ENCODE peak calls at places on chromosomes 13 and 19, in eight cellular contexts. One of them, this sample, is unnamed. For H3K27me3, the result is how much of the 10 kb centered on the place peaks cover.

GRCh38 chr13:30429721-30430694 is 7.7 kb downstream of the UBE2L5 start:
- DNase-seq in tibial nerve: no peak
- DNase-seq in HL-60: no peak
- DNase-seq in bronchial epithelial cell: peak
- DNase-seq in heart left ventricle: no peak
- DNase-seq in neural progenitor cell: no peak
- DNase-seq in ovary: no peak
- DNase-seq in heart right ventricle: no peak
- DNase-seq in this sample: no peak

GRCh38 chr19:18562086-18562485 is 4.4 kb downstream of the KXD1 start:
- DNase-seq in HL-60: no peak
- DNase-seq in tibial nerve: no peak
- DNase-seq in heart right ventricle: peak
- DNase-seq in neural progenitor cell: no peak
- DNase-seq in heart left ventricle: peak
- DNase-seq in ovary: no peak
- DNase-seq in bronchial epithelial cell: no peak
- DNase-seq in this sample: no peak

GRCh38 chr19:29645911-29646310 is 19.4 kb upstream of the PLEKHF1 start:
- DNase-seq in heart left ventricle: peak
- DNase-seq in HL-60: no peak
- DNase-seq in ovary: peak
- DNase-seq in heart right ventricle: peak
- DNase-seq in tibial nerve: no peak
- DNase-seq in neural progenitor cell: no peak
- DNase-seq in bronchial epithelial cell: peak
- DNase-seq in this sample: no peak

GRCh38 chr19:55406869-55407624 is 541 bp downstream of the UBE2S start:
- DNase-seq in heart left ventricle: peak
- DNase-seq in heart right ventricle: no peak
- DNase-seq in neural progenitor cell: peak
- DNase-seq in tibial nerve: no peak
- DNase-seq in ovary: no peak
- DNase-seq in bronchial epithelial cell: no peak
- DNase-seq in HL-60: no peak
- DNase-seq in this sample: no peak

GRCh38 chr13:95676100-95676774 is 702 bp upstream of the DNAJC3 start:
- DNase-seq in tibial nerve: peak
- DNase-seq in neural progenitor cell: no peak
- DNase-seq in heart right ventricle: no peak
- DNase-seq in bronchial epithelial cell: peak
- DNase-seq in heart left ventricle: no peak
- DNase-seq in ovary: no peak
- DNase-seq in HL-60: peak
- DNase-seq in this sample: no peak

GRCh38 chr19:33795370-33796163 is 1.1 kb upstream of the KCTD15 start:
- DNase-seq in ovary: peak
- DNase-seq in HL-60: peak
- DNase-seq in heart left ventricle: peak
- DNase-seq in heart right ventricle: peak
- DNase-seq in bronchial epithelial cell: peak
- DNase-seq in neural progenitor cell: peak
- DNase-seq in tibial nerve: peak
- DNase-seq in this sample: peak

GRCh38 chr13:25584975-25585374 is 213.2 kb downstream of the ATP8A2 start:
- DNase-seq in tibial nerve: no peak
- DNase-seq in heart left ventricle: no peak
- DNase-seq in neural progenitor cell: no peak
- DNase-seq in HL-60: no peak
- DNase-seq in heart right ventricle: no peak
- DNase-seq in ovary: no peak
- DNase-seq in bronchial epithelial cell: no peak
- DNase-seq in this sample: no peak

GRCh38 chr13:80054806-80055205 is 286.1 kb downstream of the SPRY2 start:
- DNase-seq in ovary: no peak
- DNase-seq in neural progenitor cell: no peak
- DNase-seq in bronchial epithelial cell: peak
- DNase-seq in heart right ventricle: no peak
- DNase-seq in heart left ventricle: no peak
- DNase-seq in tibial nerve: no peak
- DNase-seq in HL-60: no peak
- DNase-seq in this sample: no peak

GRCh38 chr13:35283856-35284255 is 192.6 kb downstream of the MAB21L1 start:
- DNase-seq in ovary: no peak
- DNase-seq in heart left ventricle: no peak
- DNase-seq in neural progenitor cell: no peak
- DNase-seq in HL-60: no peak
- DNase-seq in heart right ventricle: no peak
- DNase-seq in tibial nerve: no peak
- DNase-seq in bronchial epithelial cell: peak
- DNase-seq in this sample: no peak

GRCh38 chr13:70729369-70729768 is 621.1 kb upstream of the KLHL1 start:
- DNase-seq in HL-60: no peak
- DNase-seq in ovary: no peak
- DNase-seq in bronchial epithelial cell: no peak
- DNase-seq in heart right ventricle: no peak
- DNase-seq in heart left ventricle: no peak
- DNase-seq in tibial nerve: no peak
- DNase-seq in neural progenitor cell: no peak
- DNase-seq in this sample: no peak

GRCh38 chr13:34276764-34277163 is 458.8 kb downstream of the RFC3 start:
- DNase-seq in HL-60: no peak
- DNase-seq in heart left ventricle: no peak
- DNase-seq in tibial nerve: no peak
- DNase-seq in neural progenitor cell: no peak
- DNase-seq in heart right ventricle: no peak
- DNase-seq in ovary: no peak
- DNase-seq in bronchial epithelial cell: no peak
- DNase-seq in this sample: no peak

GRCh38 chr13:76522083-76522755 is 364.0 kb downstream of the KCTD12 start:
- DNase-seq in heart right ventricle: no peak
- DNase-seq in neural progenitor cell: no peak
- DNase-seq in bronchial epithelial cell: peak
- DNase-seq in HL-60: no peak
- DNase-seq in tibial nerve: no peak
- DNase-seq in ovary: no peak
- DNase-seq in heart left ventricle: no peak
- DNase-seq in this sample: peak

GRCh38 chr13:98937911-98938381 is 39.9 kb downstream of the DOCK9 start:
- DNase-seq in heart right ventricle: no peak
- DNase-seq in heart left ventricle: no peak
- DNase-seq in bronchial epithelial cell: no peak
- DNase-seq in tibial nerve: no peak
- DNase-seq in HL-60: no peak
- DNase-seq in neural progenitor cell: peak
- DNase-seq in ovary: no peak
- DNase-seq in this sample: no peak

GRCh38 chr19:8445488-8446001 is 770 bp downstream of the HNRNPM start:
- DNase-seq in neural progenitor cell: peak
- DNase-seq in ovary: peak
- DNase-seq in heart right ventricle: peak
- DNase-seq in bronchial epithelial cell: peak
- DNase-seq in HL-60: no peak
- DNase-seq in tibial nerve: peak
- DNase-seq in heart left ventricle: peak
- DNase-seq in this sample: no peak

GRCh38 chr13:29924482-29924884 is 74.1 kb upstream of the UBL3 start:
- DNase-seq in HL-60: no peak
- DNase-seq in heart left ventricle: no peak
- DNase-seq in neural progenitor cell: no peak
- DNase-seq in ovary: no peak
- DNase-seq in heart right ventricle: no peak
- DNase-seq in tibial nerve: no peak
- DNase-seq in bronchial epithelial cell: peak
- DNase-seq in this sample: no peak

GRCh38 chr13:23969672-23970071 is 72.4 kb upstream of the C1QTNF9B start:
- DNase-seq in tibial nerve: no peak
- DNase-seq in neural progenitor cell: no peak
- DNase-seq in heart left ventricle: no peak
- DNase-seq in ovary: no peak
- DNase-seq in HL-60: no peak
- DNase-seq in heart right ventricle: no peak
- DNase-seq in bronchial epithelial cell: peak
- DNase-seq in this sample: no peak

GRCh38 chr13:28100149-28101121 is at the start of gene FLT3:
- DNase-seq in bronchial epithelial cell: no peak
- DNase-seq in ovary: no peak
- DNase-seq in heart left ventricle: peak
- DNase-seq in neural progenitor cell: peak
- DNase-seq in HL-60: peak
- DNase-seq in heart right ventricle: peak
- DNase-seq in tibial nerve: no peak
- DNase-seq in this sample: no peak

GRCh38 chr19:9155591-9155990 is 15.4 kb downstream of the ZNF317 start:
- DNase-seq in heart left ventricle: no peak
- DNase-seq in HL-60: no peak
- DNase-seq in tibial nerve: no peak
- DNase-seq in heart right ventricle: no peak
- DNase-seq in bronchial epithelial cell: no peak
- DNase-seq in neural progenitor cell: no peak
- DNase-seq in ovary: no peak
- DNase-seq in this sample: no peak

GRCh38 chr19:17902701-17903100 is 30.1 kb upstream of the CCDC124 start:
- DNase-seq in ovary: no peak
- DNase-seq in tibial nerve: no peak
- DNase-seq in heart left ventricle: no peak
- DNase-seq in neural progenitor cell: no peak
- DNase-seq in heart right ventricle: no peak
- DNase-seq in bronchial epithelial cell: peak
- DNase-seq in HL-60: no peak
- DNase-seq in this sample: no peak

GRCh38 chr13:77390391-77390790 is 63.5 kb upstream of the MYCBP2 start:
- DNase-seq in tibial nerve: peak
- DNase-seq in ovary: no peak
- DNase-seq in heart left ventricle: no peak
- DNase-seq in HL-60: no peak
- DNase-seq in bronchial epithelial cell: no peak
- DNase-seq in neural progenitor cell: no peak
- DNase-seq in heart right ventricle: no peak
- DNase-seq in this sample: no peak

GRCh38 chr13:23852351-23852750 is 36.8 kb downstream of the MIPEP start:
- DNase-seq in bronchial epithelial cell: no peak
- DNase-seq in ovary: no peak
- DNase-seq in neural progenitor cell: no peak
- DNase-seq in tibial nerve: no peak
- DNase-seq in HL-60: no peak
- DNase-seq in heart left ventricle: no peak
- DNase-seq in heart right ventricle: no peak
- DNase-seq in this sample: no peak

DNA sequence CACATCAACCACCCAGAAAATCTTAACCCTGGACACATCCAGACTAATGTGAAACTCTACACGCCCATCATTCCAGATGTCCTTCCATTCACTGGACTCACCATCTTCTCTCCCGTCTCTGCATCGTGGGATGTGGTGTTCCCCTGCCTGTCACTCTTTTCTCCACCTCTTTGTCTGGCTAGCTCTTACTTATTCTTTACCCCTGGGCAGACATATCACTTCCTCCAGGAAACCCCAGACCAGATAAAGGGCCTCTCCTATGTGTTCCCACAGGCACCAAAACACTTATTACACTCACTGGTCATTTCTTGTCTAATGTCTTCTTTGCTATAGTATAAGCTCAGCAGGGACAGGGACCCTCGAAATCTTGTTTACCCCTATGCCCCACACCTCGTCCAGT is 109.3 kb upstream of the IPO5 start:
- DNase-seq in heart right ventricle: no peak
- DNase-seq in heart left ventricle: no peak
- DNase-seq in tibial nerve: no peak
- DNase-seq in ovary: no peak
- DNase-seq in neural progenitor cell: no peak
- DNase-seq in HL-60: no peak
- DNase-seq in bronchial epithelial cell: peak
- DNase-seq in this sample: no peak
- H3K27me3 ChIP-seq in heart right ventricle: under half
- H3K27me3 ChIP-seq in heart left ventricle: under half
- H3K27me3 ChIP-seq in tibial nerve: under half
- H3K27me3 ChIP-seq in ovary: under half
- H3K27me3 ChIP-seq in neural progenitor cell: under half
- H3K27me3 ChIP-seq in HL-60: under half
- H3K27me3 ChIP-seq in bronchial epithelial cell: under half
- H3K27me3 ChIP-seq in this sample: under half

GRCh38 chr13:100773923-100774641 is 99.5 kb upstream of the TMTC4 start:
- DNase-seq in HL-60: no peak
- DNase-seq in bronchial epithelial cell: no peak
- DNase-seq in neural progenitor cell: no peak
- DNase-seq in heart right ventricle: no peak
- DNase-seq in ovary: no peak
- DNase-seq in tibial nerve: no peak
- DNase-seq in heart left ventricle: no peak
- DNase-seq in this sample: no peak
- H3K27me3 ChIP-seq in HL-60: under half
- H3K27me3 ChIP-seq in bronchial epithelial cell: under half
- H3K27me3 ChIP-seq in neural progenitor cell: under half
- H3K27me3 ChIP-seq in heart right ventricle: under half
- H3K27me3 ChIP-seq in ovary: under half
- H3K27me3 ChIP-seq in tibial nerve: under half
- H3K27me3 ChIP-seq in heart left ventricle: under half
- H3K27me3 ChIP-seq in this sample: under half

DNA sequence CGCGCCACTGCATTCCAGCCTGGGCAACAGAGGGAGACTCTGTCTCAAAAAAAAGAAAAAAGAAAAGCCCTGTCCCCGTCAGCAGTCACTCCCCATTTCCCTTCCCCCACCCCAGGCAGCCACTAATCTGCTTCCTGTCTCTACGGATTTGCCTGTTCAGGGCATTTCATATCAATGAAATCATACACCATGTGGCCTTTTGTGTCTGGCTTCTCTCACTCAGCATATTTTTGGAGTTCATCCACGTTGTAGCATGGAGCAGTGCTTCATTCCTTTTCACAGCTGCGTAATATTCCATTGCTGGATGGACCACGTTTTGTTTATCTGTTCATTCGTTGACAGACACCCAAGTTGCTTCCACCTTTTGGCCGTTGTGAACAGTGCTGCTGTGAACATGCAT is 36.1 kb upstream of the KLF2 start:
- DNase-seq in ovary: no peak
- DNase-seq in neural progenitor cell: no peak
- DNase-seq in bronchial epithelial cell: no peak
- DNase-seq in heart left ventricle: peak
- DNase-seq in tibial nerve: no peak
- DNase-seq in heart right ventricle: no peak
- DNase-seq in HL-60: no peak
- DNase-seq in this sample: no peak
- H3K27me3 ChIP-seq in ovary: under half
- H3K27me3 ChIP-seq in neural progenitor cell: under half
- H3K27me3 ChIP-seq in bronchial epithelial cell: under half
- H3K27me3 ChIP-seq in heart left ventricle: under half
- H3K27me3 ChIP-seq in tibial nerve: under half
- H3K27me3 ChIP-seq in heart right ventricle: under half
- H3K27me3 ChIP-seq in HL-60: under half
- H3K27me3 ChIP-seq in this sample: under half

DNA sequence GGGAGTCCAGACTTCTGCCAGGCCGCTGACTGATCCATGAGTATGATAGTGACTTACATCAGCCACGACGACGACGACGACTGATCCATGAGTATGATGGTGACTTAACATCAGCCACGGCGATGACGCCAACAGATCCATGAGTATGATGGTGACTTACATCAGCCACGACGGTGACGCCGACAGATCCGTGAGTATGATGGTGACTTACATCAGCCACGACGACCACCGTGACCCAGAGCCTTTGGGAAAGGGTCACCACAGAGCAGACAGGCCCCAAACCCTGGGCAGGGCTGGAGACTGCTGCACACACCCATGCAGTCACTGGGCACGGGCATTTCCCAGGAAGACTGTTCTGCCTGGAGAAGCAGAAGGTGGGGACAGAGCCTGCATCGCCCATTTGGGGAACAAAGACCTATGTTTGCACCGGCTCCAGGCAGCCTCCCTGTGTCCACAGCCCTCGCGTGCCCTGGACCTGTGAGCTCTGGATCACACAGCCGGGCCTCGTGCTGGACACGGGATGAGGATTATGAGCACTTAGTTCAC is 130.9 kb upstream of the SPACA7 start:
- DNase-seq in tibial nerve: no peak
- DNase-seq in bronchial epithelial cell: no peak
- DNase-seq in ovary: no peak
- DNase-seq in heart left ventricle: no peak
- DNase-seq in HL-60: no peak
- DNase-seq in neural progenitor cell: no peak
- DNase-seq in heart right ventricle: no peak
- DNase-seq in this sample: no peak
- H3K27me3 ChIP-seq in tibial nerve: under half
- H3K27me3 ChIP-seq in bronchial epithelial cell: under half
- H3K27me3 ChIP-seq in ovary: under half
- H3K27me3 ChIP-seq in heart left ventricle: under half
- H3K27me3 ChIP-seq in HL-60: under half
- H3K27me3 ChIP-seq in neural progenitor cell: under half
- H3K27me3 ChIP-seq in heart right ventricle: under half
- H3K27me3 ChIP-seq in this sample: under half